ENCODE peak calls at places on chromosomes 4 and X, in five cellular contexts. One of them, this sample, is unnamed.

GRCh38 chrX:150364347-150365050 is 1.4 kb downstream of the MAMLD1 start:
- DNase-seq in thyroid gland: peak; percentile 20
- DNase-seq in kidney: peak; percentile 77
- DNase-seq in fibroblast of mammary gland: no peak
- DNase-seq in astrocyte: no peak
- DNase-seq in this sample: no peak

GRCh38 chrX:106933538-106933961 is 13.3 kb downstream of the CLDN2 start:
- DNase-seq in thyroid gland: peak; percentile 79
- DNase-seq in kidney: no peak
- DNase-seq in astrocyte: peak; percentile 47
- DNase-seq in fibroblast of mammary gland: no peak
- DNase-seq in this sample: no peak

GRCh38 chrX:88416965-88417364 is 330.1 kb upstream of the CPXCR1 start:
- DNase-seq in kidney: no peak
- DNase-seq in thyroid gland: no peak
- DNase-seq in fibroblast of mammary gland: no peak
- DNase-seq in astrocyte: no peak
- DNase-seq in this sample: no peak

GRCh38 chr4:15149842-15150592 is 147.7 kb downstream of the CPEB2 start:
- DNase-seq in kidney: peak; percentile 94
- DNase-seq in fibroblast of mammary gland: peak; percentile 76
- DNase-seq in astrocyte: peak; percentile 64
- DNase-seq in thyroid gland: peak; percentile 85
- DNase-seq in this sample: peak; percentile 96

GRCh38 chr4:100986360-100986868 is 360.9 kb downstream of the PPP3CA start:
- DNase-seq in thyroid gland: peak; percentile 22
- DNase-seq in astrocyte: peak; percentile 91
- DNase-seq in kidney: no peak
- DNase-seq in fibroblast of mammary gland: peak; percentile 41
- DNase-seq in this sample: no peak

GRCh38 chr4:2247128-2248043 is 5.5 kb upstream of the HAUS3 start:
- DNase-seq in kidney: peak; percentile 77
- DNase-seq in fibroblast of mammary gland: no peak
- DNase-seq in thyroid gland: no peak
- DNase-seq in astrocyte: no peak
- DNase-seq in this sample: no peak

GRCh38 chr4:148780426-148781005 is 338.3 kb upstream of the NR3C2 start:
- DNase-seq in fibroblast of mammary gland: no peak
- DNase-seq in thyroid gland: no peak
- DNase-seq in kidney: no peak
- DNase-seq in astrocyte: no peak
- DNase-seq in this sample: no peak

GRCh38 chr4:95165926-95166524 is 382.7 kb downstream of the UNC5C start:
- DNase-seq in thyroid gland: peak; percentile 45
- DNase-seq in kidney: no peak
- DNase-seq in astrocyte: peak; percentile 50
- DNase-seq in fibroblast of mammary gland: peak; percentile 72
- DNase-seq in this sample: peak; percentile 61

GRCh38 chr4:139515531-139515958 is 40.5 kb downstream of the SETD7 start:
- DNase-seq in kidney: no peak
- DNase-seq in astrocyte: peak; percentile 12
- DNase-seq in thyroid gland: no peak
- DNase-seq in fibroblast of mammary gland: no peak
- DNase-seq in this sample: no peak

GRCh38 chrX:149992918-149993317 is 54.6 kb upstream of the EOLA2 start:
- DNase-seq in astrocyte: no peak
- DNase-seq in kidney: no peak
- DNase-seq in fibroblast of mammary gland: no peak
- DNase-seq in thyroid gland: no peak
- DNase-seq in this sample: no peak

GRCh38 chrX:111133389-111133788 is 37.4 kb downstream of the PAK3 start:
- DNase-seq in kidney: no peak
- DNase-seq in thyroid gland: no peak
- DNase-seq in fibroblast of mammary gland: peak; percentile 15
- DNase-seq in astrocyte: no peak
- DNase-seq in this sample: no peak

GRCh38 chr4:2785613-2786012 is 7.3 kb upstream of the SH3BP2 start:
- DNase-seq in kidney: no peak
- DNase-seq in fibroblast of mammary gland: no peak
- DNase-seq in astrocyte: no peak
- DNase-seq in thyroid gland: no peak
- DNase-seq in this sample: peak; percentile 46

GRCh38 chr4:183996868-183997267 is 91.8 kb downstream of the STOX2 start:
- DNase-seq in thyroid gland: no peak
- DNase-seq in astrocyte: peak; percentile 53
- DNase-seq in kidney: no peak
- DNase-seq in fibroblast of mammary gland: peak; percentile 3
- DNase-seq in this sample: no peak

GRCh38 chr4:149999485-150000074 is 78.7 kb upstream of the DCLK2 start:
- DNase-seq in kidney: no peak
- DNase-seq in astrocyte: peak; percentile 73
- DNase-seq in thyroid gland: peak; percentile 16
- DNase-seq in fibroblast of mammary gland: peak; percentile 80
- DNase-seq in this sample: peak; percentile 63

GRCh38 chr4:37603070-37603468 is 83.1 kb downstream of the RELL1 start:
- DNase-seq in fibroblast of mammary gland: peak; percentile 70
- DNase-seq in astrocyte: peak; percentile 20
- DNase-seq in kidney: peak; percentile 92
- DNase-seq in thyroid gland: peak; percentile 83
- DNase-seq in this sample: peak; percentile 23

GRCh38 chr4:177128306-177128705 is 181.4 kb upstream of the NEIL3 start:
- DNase-seq in thyroid gland: no peak
- DNase-seq in kidney: no peak
- DNase-seq in astrocyte: peak; percentile 72
- DNase-seq in fibroblast of mammary gland: peak; percentile 8
- DNase-seq in this sample: no peak

GRCh38 chr4:39384563-39384962 is 18.4 kb upstream of the RFC1 start:
- DNase-seq in fibroblast of mammary gland: no peak
- DNase-seq in thyroid gland: no peak
- DNase-seq in astrocyte: no peak
- DNase-seq in kidney: no peak
- DNase-seq in this sample: no peak

GRCh38 chr4:186587416-186588018 is 32.1 kb upstream of the MTNR1A start:
- DNase-seq in fibroblast of mammary gland: peak; percentile 64
- DNase-seq in thyroid gland: peak; percentile 74
- DNase-seq in kidney: peak; percentile 80
- DNase-seq in astrocyte: peak; percentile 20
- DNase-seq in this sample: peak; percentile 13

GRCh38 chrX:95889279-95889678 is 795.4 kb upstream of the DIAPH2 start:
- DNase-seq in fibroblast of mammary gland: no peak
- DNase-seq in kidney: no peak
- DNase-seq in thyroid gland: no peak
- DNase-seq in astrocyte: no peak
- DNase-seq in this sample: no peak

GRCh38 chrX:48558270-48558669 is 16.0 kb upstream of the RBM3 start:
- DNase-seq in astrocyte: peak; percentile 82
- DNase-seq in fibroblast of mammary gland: peak; percentile 90
- DNase-seq in thyroid gland: no peak
- DNase-seq in kidney: no peak
- DNase-seq in this sample: no peak

GRCh38 chr4:69977582-69977981 is 12.1 kb upstream of the CSN2 start:
- DNase-seq in fibroblast of mammary gland: peak; percentile 8
- DNase-seq in astrocyte: peak; percentile 10
- DNase-seq in thyroid gland: no peak
- DNase-seq in kidney: no peak
- DNase-seq in this sample: no peak

GRCh38 chr4:5957091-5957490 is 61.1 kb downstream of the C4orf50 start:
- DNase-seq in thyroid gland: no peak
- DNase-seq in fibroblast of mammary gland: no peak
- DNase-seq in astrocyte: no peak
- DNase-seq in kidney: peak; percentile 50
- DNase-seq in this sample: no peak

GRCh38 chrX:150542846-150543229 is 25.6 kb upstream of the MTM1 start:
- DNase-seq in kidney: no peak
- DNase-seq in thyroid gland: no peak
- DNase-seq in fibroblast of mammary gland: no peak
- DNase-seq in astrocyte: no peak
- DNase-seq in this sample: no peak

GRCh38 chrX:30888526-30889146 is 418 bp downstream of the TAB3 start:
- DNase-seq in thyroid gland: peak; percentile 16
- DNase-seq in kidney: no peak
- DNase-seq in fibroblast of mammary gland: peak; percentile 9
- DNase-seq in astrocyte: peak; percentile 4
- DNase-seq in this sample: no peak

GRCh38 chrX:21845096-21845495 is 5.7 kb downstream of the MBTPS2 start:
- DNase-seq in thyroid gland: no peak
- DNase-seq in fibroblast of mammary gland: no peak
- DNase-seq in astrocyte: no peak
- DNase-seq in kidney: no peak
- DNase-seq in this sample: no peak

GRCh38 chr4:80312124-80312523 is 23.4 kb upstream of the CFAP299 start:
- DNase-seq in thyroid gland: no peak
- DNase-seq in fibroblast of mammary gland: no peak
- DNase-seq in kidney: no peak
- DNase-seq in astrocyte: no peak
- DNase-seq in this sample: no peak

GRCh38 chr4:136329042-136329662 is 1203.1 kb downstream of the PCDH18 start:
- DNase-seq in fibroblast of mammary gland: no peak
- DNase-seq in kidney: no peak
- DNase-seq in thyroid gland: no peak
- DNase-seq in astrocyte: no peak
- DNase-seq in this sample: no peak

GRCh38 chr4:163395055-163395454 is 51.4 kb downstream of the NPY5R start:
- DNase-seq in kidney: no peak
- DNase-seq in astrocyte: peak; percentile 47
- DNase-seq in fibroblast of mammary gland: no peak
- DNase-seq in thyroid gland: no peak
- DNase-seq in this sample: no peak

GRCh38 chr4:32003548-32003947 is 1283.4 kb downstream of the PCDH7 start:
- DNase-seq in fibroblast of mammary gland: no peak
- DNase-seq in thyroid gland: no peak
- DNase-seq in kidney: no peak
- DNase-seq in astrocyte: no peak
- DNase-seq in this sample: no peak

DNA sequence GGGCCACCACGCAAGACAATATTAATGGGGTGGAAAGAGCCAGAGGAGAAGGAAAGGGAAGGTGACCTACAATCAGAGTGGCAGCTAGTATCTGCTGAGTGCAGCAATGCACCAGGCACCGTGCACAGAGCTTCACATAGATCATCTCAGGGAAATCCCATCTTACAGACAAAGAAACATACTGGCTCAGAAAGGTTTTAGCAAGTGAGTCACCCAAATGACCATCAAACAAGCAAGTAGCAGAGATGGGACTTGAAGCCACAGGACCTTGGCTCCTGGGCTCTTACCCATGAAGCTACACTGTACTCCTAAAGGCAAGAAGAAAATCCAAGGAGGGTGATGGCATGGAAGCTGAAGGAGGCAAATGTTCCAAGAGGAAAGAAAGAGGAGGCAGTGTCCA is 6.8 kb downstream of the ANXA5 start:
- DNase-seq in thyroid gland: no peak
- DNase-seq in astrocyte: peak; percentile 83
- DNase-seq in fibroblast of mammary gland: peak; percentile 72
- DNase-seq in kidney: no peak
- DNase-seq in this sample: no peak
- H3K4me3 ChIP-seq in thyroid gland: no peak overlapping the region
- H3K4me3 ChIP-seq in astrocyte: peak overlapping the region; percentile 49
- H3K4me3 ChIP-seq in fibroblast of mammary gland: no peak overlapping the region
- H3K4me3 ChIP-seq in kidney: no peak overlapping the region
- H3K4me3 ChIP-seq in this sample: no peak overlapping the region

DNA sequence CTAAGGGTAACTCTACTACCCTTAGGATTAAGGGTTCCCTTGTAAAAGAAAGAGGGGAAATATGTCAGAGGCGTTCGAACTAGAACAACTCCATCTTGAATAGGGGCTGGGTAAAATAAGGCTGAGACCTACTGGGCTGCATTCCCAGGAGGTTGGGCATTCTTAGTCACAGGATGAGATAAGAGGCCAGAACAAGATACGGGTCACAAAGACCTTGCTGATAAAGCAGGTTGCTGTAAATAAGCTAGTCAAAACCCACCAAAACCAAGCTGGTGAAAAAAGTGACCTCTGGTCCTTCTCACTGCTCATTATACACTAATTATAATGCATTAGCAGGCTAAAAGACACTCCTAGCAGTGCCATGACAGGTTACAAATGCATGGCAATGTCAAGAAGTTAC is 922.0 kb downstream of the DMD start:
- DNase-seq in astrocyte: no peak
- DNase-seq in thyroid gland: no peak
- DNase-seq in kidney: no peak
- DNase-seq in fibroblast of mammary gland: no peak
- DNase-seq in this sample: no peak
- TF ChIP-seq CTCF in astrocyte: no peak
- TF ChIP-seq CTCF in thyroid gland: no peak
- TF ChIP-seq CTCF in kidney: no peak
- TF ChIP-seq CTCF in fibroblast of mammary gland: no peak
- TF ChIP-seq CTCF in this sample: no peak

GRCh38 chr4:107037188-107037587 is 1.1 kb upstream of the DKK2 start:
- DNase-seq in thyroid gland: peak; percentile 19
- DNase-seq in fibroblast of mammary gland: peak; percentile 39
- DNase-seq in kidney: peak; percentile 45
- DNase-seq in astrocyte: peak; percentile 18
- DNase-seq in this sample: no peak
- H3K4me3 ChIP-seq in thyroid gland: no peak overlapping the region
- H3K4me3 ChIP-seq in fibroblast of mammary gland: peak overlapping the region; percentile 47
- H3K4me3 ChIP-seq in kidney: no peak overlapping the region
- H3K4me3 ChIP-seq in astrocyte: peak overlapping the region; percentile 79
- H3K4me3 ChIP-seq in this sample: no peak overlapping the region

DNA sequence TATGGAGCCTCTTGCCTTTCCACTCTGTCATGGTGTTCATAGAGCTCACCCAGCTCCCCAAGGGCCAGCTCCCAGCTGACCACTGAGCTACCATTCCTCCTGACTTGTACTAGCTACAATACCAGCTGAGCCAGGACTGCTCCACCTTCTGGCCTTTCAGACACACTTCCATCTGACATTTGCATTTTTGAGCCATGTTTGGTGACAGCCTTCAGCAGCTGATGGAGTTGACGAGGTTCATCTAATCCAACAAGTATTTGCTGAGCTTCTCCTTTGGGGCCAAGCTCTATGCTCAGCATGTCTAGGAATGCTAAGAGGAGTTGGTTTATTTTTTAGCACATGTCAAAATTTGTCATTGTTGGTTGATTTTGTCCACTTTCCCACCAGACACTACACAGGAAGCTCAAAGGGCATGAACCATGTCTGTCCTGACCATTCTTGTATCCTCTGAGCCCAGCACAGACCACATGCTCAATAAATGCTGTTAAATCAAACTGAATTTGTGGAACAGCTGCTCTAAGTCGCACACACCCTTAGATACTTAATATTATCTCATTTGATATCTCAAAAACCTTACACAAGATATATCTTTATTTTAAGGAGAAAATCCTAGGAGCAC is 142.6 kb upstream of the PPARGC1A start:
- DNase-seq in astrocyte: no peak
- DNase-seq in kidney: no peak
- DNase-seq in thyroid gland: peak; percentile 9
- DNase-seq in fibroblast of mammary gland: peak; percentile 25
- DNase-seq in this sample: no peak
- TF ChIP-seq CTCF in astrocyte: peak; percentile 11
- TF ChIP-seq CTCF in kidney: peak; percentile 38
- TF ChIP-seq CTCF in thyroid gland: peak; percentile 34
- TF ChIP-seq CTCF in fibroblast of mammary gland: peak; percentile 24
- TF ChIP-seq CTCF in this sample: peak; percentile 67